ENCODE peak calls at places on chromosomes 16 and 17, in eight cellular contexts. L, E, J, P, Y, M, U and W are unnamed samples.

GRCh38 chr17:78774956-78775571 is 7.0 kb downstream of the CYTH1 start:
- DNase-seq in L (no peak), E (no peak), J (no peak), P (no peak), Y (no peak), M (no peak), U (no peak), W (no peak)

GRCh38 chr16:67552476-67552875 is 9.8 kb upstream of the CTCF start:
- DNase-seq in L (no peak), E (no peak), J (no peak), P (no peak), Y (no peak), M (no peak), U (peak), W (no peak)

GRCh38 chr16:89498839-89499238 is 8.5 kb upstream of the ANKRD11 start:
- DNase-seq in L (no peak), E (no peak), J (no peak), P (no peak), Y (no peak), M (no peak), U (no peak), W (no peak)

GRCh38 chr16:88784074-88784855 is 755 bp downstream of the PIEZO1 start:
- DNase-seq in L (peak), E (peak), J (no peak), P (peak), Y (peak), M (no peak), U (peak), W (peak)

GRCh38 chr16:56606071-56606687 is 2.2 kb upstream of the MT2A start:
- DNase-seq in L (no peak), E (peak), J (no peak), P (no peak), Y (peak), M (peak), U (no peak), W (peak)

GRCh38 chr16:1788708-1789100 is 4.8 kb downstream of the IGFALS start:
- DNase-seq in L (no peak), E (no peak), J (no peak), P (no peak), Y (no peak), M (no peak), U (peak), W (peak)

GRCh38 chr17:48591435-48592077 is 1.5 kb upstream of the HOXB3 start:
- DNase-seq in L (no peak), E (no peak), J (no peak), P (no peak), Y (no peak), M (no peak), U (no peak), W (no peak)

GRCh38 chr17:79033741-79034501 is 10.0 kb downstream of the C1QTNF1 start:
- DNase-seq in L (no peak), E (no peak), J (no peak), P (peak), Y (no peak), M (no peak), U (peak), W (no peak)

GRCh38 chr16:82580293-82580900 is 46.4 kb upstream of the CDH13 start:
- DNase-seq in L (peak), E (peak), J (no peak), P (peak), Y (peak), M (peak), U (no peak), W (peak)
- TF ChIP-seq CTCF in L (peak), E (peak), J (peak), P (peak), Y (no peak), M (peak), U (no peak), W (peak)

DNA sequence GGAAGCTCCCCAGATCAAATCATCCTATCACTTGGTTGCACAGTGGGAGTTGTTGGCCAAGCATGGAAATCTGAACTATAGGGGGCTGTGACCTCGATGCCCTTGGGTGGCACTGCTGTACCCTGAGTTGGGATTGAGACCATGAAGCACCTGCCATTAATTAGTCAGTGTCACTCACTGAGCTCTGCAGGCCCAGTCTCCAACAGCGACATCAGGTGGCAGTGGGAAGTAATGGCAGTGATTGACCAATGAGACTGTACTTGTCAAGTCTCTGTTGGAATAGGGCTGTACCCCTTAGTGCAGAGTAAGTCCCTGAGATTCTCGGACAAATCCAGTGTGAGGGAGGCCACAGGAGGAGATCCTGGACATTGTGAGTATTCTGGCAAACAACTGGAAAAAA is 118.0 kb upstream of the RPL38 start:
- DNase-seq in L (no peak), E (no peak), J (no peak), P (no peak), Y (no peak), M (no peak), U (no peak), W (no peak)
- TF ChIP-seq CTCF in L (no peak), E (peak), J (peak), P (peak), Y (no peak), M (peak), U (peak), W (peak)

DNA sequence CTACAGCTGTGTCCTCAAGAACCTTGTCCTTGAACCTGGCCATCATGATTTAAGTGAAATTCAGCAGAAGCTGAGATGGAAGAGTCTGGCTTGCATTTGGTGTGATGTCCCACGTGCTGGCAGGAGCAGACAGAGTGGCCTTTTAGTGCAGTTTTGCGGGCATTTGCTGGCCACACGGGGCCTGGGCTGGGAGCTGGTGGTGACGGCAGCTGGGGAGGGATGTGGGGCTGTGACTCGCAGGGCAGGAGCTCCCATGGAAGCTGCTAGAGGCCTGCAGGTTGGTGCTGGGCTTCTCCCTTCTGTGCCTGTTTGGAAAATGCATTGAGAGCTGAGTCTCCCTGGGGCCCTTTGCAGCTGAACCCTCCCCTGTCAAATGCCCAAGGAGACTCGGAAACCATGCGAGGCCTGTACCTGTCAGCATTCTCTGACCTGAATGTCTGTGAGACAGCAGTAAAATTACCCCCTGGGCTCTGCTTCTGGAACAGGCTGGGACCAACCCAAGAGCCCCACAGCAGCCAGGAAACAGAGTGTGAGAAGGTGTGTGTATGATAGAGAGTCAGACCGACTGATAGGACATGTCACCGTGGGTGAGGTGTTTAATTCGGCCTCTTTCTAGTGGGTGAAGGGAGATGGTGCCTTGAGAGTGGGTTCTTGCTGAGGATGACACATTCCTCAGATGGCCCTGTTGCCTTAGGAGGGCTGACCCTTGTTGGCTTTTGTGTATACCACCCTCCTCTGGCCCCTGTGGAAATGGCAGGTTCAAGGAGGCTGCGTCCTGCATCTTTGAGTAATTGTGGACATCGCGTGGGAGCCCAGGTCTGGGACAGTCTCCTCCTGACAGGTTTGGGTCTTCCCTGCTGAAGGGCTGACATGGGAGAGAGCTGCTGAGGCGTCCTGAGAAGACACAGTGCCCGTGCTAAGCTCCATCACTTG is 145.5 kb downstream of the MSI2 start:
- DNase-seq in L (peak), E (no peak), J (no peak), P (peak), Y (peak), M (no peak), U (no peak), W (no peak)
- TF ChIP-seq CTCF in L (no peak), E (no peak), J (peak), P (peak), Y (peak), M (no peak), U (no peak), W (no peak)

GRCh38 chr17:30573603-30574175 is 96.5 kb downstream of the GOSR1 start:
- DNase-seq in L (no peak), E (no peak), J (no peak), P (no peak), Y (no peak), M (no peak), U (no peak), W (no peak)
- TF ChIP-seq CTCF in L (no peak), E (no peak), J (no peak), P (no peak), Y (no peak), M (no peak), U (no peak), W (no peak)

DNA sequence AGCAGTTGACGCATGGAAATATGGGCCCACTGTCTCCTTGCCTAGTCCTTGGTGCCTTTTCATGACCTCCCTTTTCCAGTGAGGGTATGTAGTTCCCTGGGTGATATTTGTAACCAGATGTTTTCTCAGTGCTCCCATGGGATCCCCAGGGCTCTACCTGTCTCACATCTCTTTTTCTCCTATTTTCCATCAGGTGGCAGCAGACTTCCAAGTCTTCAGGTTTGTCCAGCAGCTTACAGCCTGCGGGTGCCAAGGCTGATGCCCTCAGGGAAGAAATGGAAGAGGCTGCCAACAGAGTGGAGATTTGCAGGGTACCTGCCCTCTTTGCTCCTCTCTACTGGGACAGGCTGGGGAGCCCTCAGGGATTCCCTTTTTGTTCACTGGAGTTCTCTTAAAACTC is 89.1 kb downstream of the ELAC2 start:
- DNase-seq in L (no peak), E (no peak), J (peak), P (no peak), Y (no peak), M (peak), U (no peak), W (no peak)
- TF ChIP-seq CTCF in L (peak), E (peak), J (peak), P (no peak), Y (peak), M (peak), U (no peak), W (peak)

DNA sequence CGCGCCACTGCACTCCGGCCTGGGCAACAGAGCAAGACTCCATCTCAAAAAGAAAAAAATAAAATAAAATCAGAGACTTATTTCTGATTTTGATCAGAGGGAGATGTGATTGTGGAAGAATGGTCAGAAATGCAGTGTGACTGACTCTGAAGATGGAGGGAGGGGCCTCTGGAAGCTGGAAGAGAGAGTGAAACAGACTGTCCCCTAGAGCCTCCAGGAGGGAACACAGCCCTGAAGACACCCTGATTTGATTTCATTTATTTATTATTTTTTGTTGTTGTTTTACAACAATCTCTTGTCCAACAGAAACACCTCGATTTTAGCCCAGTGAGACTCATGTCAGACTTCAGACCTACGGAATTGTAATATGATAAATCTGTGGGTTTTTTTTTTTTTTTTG is 26.1 kb downstream of the BCL7C start:
- DNase-seq in L (no peak), E (peak), J (no peak), P (peak), Y (peak), M (no peak), U (no peak), W (peak)
- TF ChIP-seq CTCF in L (no peak), E (peak), J (no peak), P (peak), Y (no peak), M (no peak), U (no peak), W (peak)